ENCODE peak calls at places on chromosomes 6 and 20, in nine cellular contexts. B is Panc1; S is neural progenitor cell; N is heart right ventricle; G is SJSA1; Q is lower lobe of right lung; U is transverse colon; I is CD8-positive, alpha-beta memory T cell; M is fibroblast of lung. A is an unnamed sample.

GRCh38 chr6:13428528-13429405 is 58.6 kb downstream of the GFOD1 start:
- DNase-seq in S (no peak), U (no peak), I (no peak), N (no peak), B (no peak), M (no peak), G (no peak), Q (no peak), A (no peak)

GRCh38 chr6:47440722-47441121 is 36.9 kb upstream of the CD2AP start:
- DNase-seq in Q (no peak), G (no peak), N (no peak), S (no peak), M (peak; percentile 3), B (no peak), I (no peak), U (no peak), A (no peak)

GRCh38 chr6:158560787-158561246 is 926 bp downstream of the TMEM181 start:
- DNase-seq in I (no peak), M (peak; percentile 30), U (peak; percentile 50), Q (peak; percentile 58), B (no peak), N (no peak), G (no peak), S (peak; percentile 42), A (no peak)

GRCh38 chr6:53960311-53960710 is 150.9 kb upstream of the MLIP start:
- DNase-seq in Q (no peak), G (peak; percentile 66), N (no peak), U (no peak), S (no peak), M (peak; percentile 93), B (no peak), I (no peak), A (no peak)

GRCh38 chr6:132132911-132133639 is 181.9 kb upstream of the CCN2 start:
- DNase-seq in Q (no peak), S (no peak), B (no peak), M (peak; percentile 76), U (no peak), G (peak; percentile 42), I (no peak), N (no peak), A (no peak)

GRCh38 chr6:7991992-7992815 is 72.0 kb downstream of the BLOC1S5 start:
- DNase-seq in M (peak; percentile 97), N (no peak), I (no peak), S (peak; percentile 33), B (no peak), G (peak; percentile 65), Q (no peak), U (no peak), A (no peak)

GRCh38 chr6:148868901-148869300 is 122.1 kb downstream of the UST start:
- DNase-seq in Q (no peak), N (no peak), G (peak; percentile 19), I (no peak), U (no peak), B (no peak), M (peak; percentile 67), S (no peak), A (no peak)

GRCh38 chr20:52150440-52151258 is 40.9 kb downstream of the ZFP64 start:
- DNase-seq in G (peak; percentile 28), N (no peak), S (peak; percentile 54), U (no peak), M (peak; percentile 37), Q (no peak), I (no peak), B (peak; percentile 64), A (no peak)

GRCh38 chr6:29810371-29810770 is 17.3 kb upstream of the HLA-G start:
- DNase-seq in M (no peak), Q (no peak), S (no peak), B (no peak), G (no peak), I (no peak), U (no peak), N (no peak), A (no peak)

GRCh38 chr6:30647039-30647801 is at the start of gene C6orf136:
- DNase-seq in M (peak; percentile 82), B (no peak), I (peak; percentile 97), G (peak; percentile 82), S (peak; percentile 97), U (peak; percentile 81), N (peak; percentile 77), Q (peak; percentile 89), A (no peak)

GRCh38 chr6:22294301-22294700 is 2.5 kb downstream of the PRL start:
- DNase-seq in N (no peak), B (no peak), Q (no peak), S (no peak), M (no peak), U (no peak), G (no peak), I (no peak), A (no peak)

GRCh38 chr6:19413323-19413722 is 423.8 kb upstream of the ID4 start:
- DNase-seq in U (no peak), S (no peak), G (no peak), B (no peak), I (no peak), Q (no peak), N (no peak), M (peak; percentile 80), A (no peak)

GRCh38 chr6:139801571-139802321 is 427.3 kb upstream of the CITED2 start:
- DNase-seq in U (no peak), N (no peak), Q (no peak), I (no peak), G (no peak), M (peak; percentile 43), S (peak; percentile 41), B (no peak), A (no peak)

GRCh38 chr6:101259446-101259845 is 134.1 kb upstream of the GRIK2 start:
- DNase-seq in U (no peak), S (no peak), I (no peak), M (no peak), Q (no peak), G (no peak), N (no peak), B (no peak), A (no peak)

GRCh38 chr6:149365197-149365596 is 34.9 kb upstream of the SUMO4 start:
- DNase-seq in U (no peak), M (no peak), G (no peak), B (no peak), I (no peak), Q (no peak), S (no peak), N (no peak), A (no peak)

GRCh38 chr6:105898286-105898685 is 187.8 kb upstream of the PRDM1 start:
- DNase-seq in U (peak; percentile 19), N (no peak), S (no peak), M (peak; percentile 95), G (peak; percentile 3), I (no peak), Q (no peak), B (no peak), A (no peak)

GRCh38 chr6:113073611-113074191 is 726.6 kb downstream of the RFPL4B start:
- DNase-seq in M (peak; percentile 85), N (no peak), G (peak; percentile 88), B (no peak), I (no peak), S (no peak), U (no peak), Q (no peak), A (no peak)

GRCh38 chr6:151723152-151723551 is 84.3 kb upstream of the ESR1 start:
- DNase-seq in G (no peak), I (no peak), M (no peak), Q (no peak), S (no peak), U (no peak), B (no peak), N (no peak), A (no peak)

GRCh38 chr6:109449789-109450673 is 5.5 kb downstream of the MICAL1 start:
- DNase-seq in U (peak; percentile 43), M (no peak), G (no peak), I (peak; percentile 68), Q (no peak), N (no peak), B (no peak), S (no peak), A (no peak)

GRCh38 chr20:62679978-62680589 is 28.6 kb upstream of the NTSR1 start:
- DNase-seq in S (no peak), N (no peak), I (no peak), G (no peak), M (no peak), U (no peak), Q (no peak), B (no peak), A (no peak)

DNA sequence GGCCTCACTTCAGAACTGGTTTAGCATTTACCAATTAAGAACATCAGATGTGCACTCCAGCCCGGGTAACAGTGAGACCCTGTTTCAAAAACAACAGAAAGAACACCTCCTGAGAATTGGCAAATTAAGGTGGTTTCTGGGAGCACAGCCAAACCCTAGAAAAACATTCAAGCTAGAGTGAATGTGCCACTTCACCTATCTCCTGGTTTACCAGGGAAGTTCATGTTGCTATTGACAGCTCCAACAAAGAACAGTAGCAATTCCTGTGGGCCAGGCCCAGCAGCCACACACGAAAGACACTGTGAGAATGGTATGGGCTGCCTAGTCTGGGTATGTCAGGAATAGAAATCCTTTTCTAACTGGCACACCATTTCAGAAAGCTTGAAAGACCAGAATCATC is 4.9 kb downstream of the POLR1C start:
- DNase-seq in N (no peak), S (no peak), Q (no peak), B (no peak), M (no peak), G (no peak), I (no peak), U (no peak), A (no peak)
- H3K36me3 ChIP-seq in N (no peaks in the 10 kb centered on the region), S (no peaks in the 10 kb centered on the region), Q (peaks cover 80% of the 10 kb centered on the region), B (peaks cover 28% of the 10 kb centered on the region), M (peaks cover 42% of the 10 kb centered on the region), G (peaks cover 77% of the 10 kb centered on the region), I (peaks cover 61% of the 10 kb centered on the region), U (peaks cover 37% of the 10 kb centered on the region), A (peaks cover 54% of the 10 kb centered on the region)

DNA sequence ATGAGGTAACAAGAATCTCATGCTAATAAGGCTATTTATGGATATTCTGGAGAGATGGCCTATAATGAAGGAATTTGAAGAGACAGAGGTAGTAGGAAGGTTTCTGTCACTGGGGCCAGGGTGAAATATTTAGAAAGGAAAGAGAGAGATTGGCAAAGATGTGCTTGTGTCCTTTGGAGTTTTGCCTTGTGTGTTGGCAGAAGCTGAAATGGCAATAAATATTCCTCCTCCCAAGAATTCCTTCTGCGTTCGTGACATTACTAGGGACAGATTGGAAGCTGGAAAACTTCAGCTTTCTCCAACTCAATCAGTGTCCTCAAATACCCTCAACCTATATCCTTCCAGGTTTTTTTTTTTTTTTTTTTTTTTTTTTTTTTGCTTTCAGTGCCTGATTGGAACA is 6.3 kb downstream of the SAMD5 start:
- DNase-seq in S (no peak), M (no peak), N (no peak), B (no peak), Q (no peak), U (no peak), I (no peak), G (no peak), A (no peak)
- H3K4me3 ChIP-seq in S (no peak overlapping the region), M (no peak overlapping the region), N (no peak overlapping the region), B (no peak overlapping the region), Q (no peak overlapping the region), U (no peak overlapping the region), I (no peak overlapping the region), G (no peak overlapping the region), A (no peak overlapping the region)

GRCh38 chr20:37243937-37244571 is 17.6 kb downstream of the GHRH start:
- DNase-seq in M (peak; percentile 5), I (no peak), S (no peak), U (no peak), B (no peak), G (no peak), Q (no peak), N (peak; percentile 66), A (no peak)
- H3K27ac ChIP-seq in M (no peak overlapping the region), I (no peak overlapping the region), S (peak overlapping the region; percentile 96), U (no peak overlapping the region), B (no peak overlapping the region), G (no peak overlapping the region), Q (no peak overlapping the region), N (peak overlapping the region; percentile 62), A (peak overlapping the region; percentile 46)

GRCh38 chr20:3887870-3888614 is 1.1 kb upstream of the PANK2 start:
- DNase-seq in S (peak; percentile 28), B (no peak), M (peak; percentile 56), U (peak; percentile 25), N (no peak), Q (no peak), G (no peak), I (no peak), A (no peak)
- H3K36me3 ChIP-seq in S (no peaks in the 10 kb centered on the region), B (peaks cover 14% of the 10 kb centered on the region), M (no peaks in the 10 kb centered on the region), U (no peaks in the 10 kb centered on the region), N (no peaks in the 10 kb centered on the region), Q (no peaks in the 10 kb centered on the region), G (peaks cover 37% of the 10 kb centered on the region), I (no peaks in the 10 kb centered on the region), A (no peaks in the 10 kb centered on the region)

A was measured in thoracic aorta.